ENCODE peak calls at places on chromosomes 6 and 20, in six cellular contexts. M, W, Y, E, A and U are unnamed samples. For H3K4me1, the result is how much of the 10 kb centered on the place peaks cover.

GRCh38 chr6:153092082-153093013 is 38.7 kb downstream of the RGS17 start:
- DNase-seq in M (no peak), E (no peak), A (peak), Y (no peak), W (no peak), U (no peak)

GRCh38 chr6:143337201-143337949 is 113.1 kb downstream of the ADAT2 start:
- DNase-seq in E (no peak), A (peak), W (peak), M (peak), Y (peak), U (no peak)

GRCh38 chr20:59788811-59789210 is 144.6 kb downstream of the SYCP2 start:
- DNase-seq in E (no peak), Y (no peak), M (no peak), A (no peak), W (no peak), U (peak)

GRCh38 chr6:106381871-106382270 is 21.4 kb downstream of the CRYBG1 start:
- DNase-seq in M (peak), E (no peak), W (no peak), A (no peak), Y (peak), U (no peak)

GRCh38 chr20:59820204-59821041 is 113.0 kb downstream of the SYCP2 start:
- DNase-seq in E (no peak), W (no peak), A (no peak), M (no peak), Y (no peak), U (no peak)

GRCh38 chr6:87875781-87876180 is 171.9 kb upstream of the SPACA1 start:
- DNase-seq in Y (no peak), W (peak), M (no peak), E (no peak), A (no peak), U (no peak)

GRCh38 chr6:3825851-3826581 is 23.2 kb upstream of the FAM50B start:
- DNase-seq in M (no peak), A (peak), E (peak), Y (peak), W (peak), U (peak)

GRCh38 chr6:1613631-1614447 is 4.1 kb downstream of the FOXC1 start:
- DNase-seq in W (no peak), E (no peak), M (peak), A (no peak), Y (no peak), U (no peak)

GRCh38 chr6:24932832-24933231 is 2.9 kb downstream of the RIPOR2 start:
- DNase-seq in M (no peak), E (no peak), Y (no peak), W (no peak), A (no peak), U (no peak)

DNA sequence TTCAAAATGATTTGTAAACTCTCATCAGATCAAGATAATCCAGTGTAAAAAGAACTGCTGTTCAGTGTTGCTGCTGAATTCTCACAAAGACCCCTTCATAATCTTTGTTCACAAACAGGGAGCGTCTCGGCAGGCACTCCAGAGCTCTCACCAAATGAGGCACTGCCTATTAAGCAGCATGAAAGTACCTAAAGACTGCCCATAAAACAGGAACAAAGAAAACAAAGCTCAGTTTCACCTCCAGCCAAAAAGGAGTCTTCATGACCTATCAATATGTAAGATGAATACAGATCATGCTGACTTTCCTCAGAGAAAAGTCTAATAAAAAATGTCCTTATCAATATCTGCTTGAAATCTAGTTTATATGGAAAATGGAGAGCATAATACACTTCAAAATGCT is 41.8 kb downstream of the GPR63 start:
- DNase-seq in E (no peak), A (no peak), Y (no peak), W (no peak), M (no peak), U (no peak)
- TF ChIP-seq POLR2AphosphoS5 in E (no peak), A (no peak), Y (no peak), W (no peak), M (no peak), U (no peak)

GRCh38 chr6:32933661-32934085 is 7.2 kb downstream of the HLA-DMB start:
- DNase-seq in Y (peak), A (peak), E (peak), W (peak), M (peak), U (no peak)

GRCh38 chr6:32935551-32936246 is 5.1 kb downstream of the HLA-DMB start:
- DNase-seq in A (no peak), Y (no peak), M (no peak), E (no peak), W (no peak), U (no peak)

GRCh38 chr6:32938494-32938893 is 2.3 kb downstream of the HLA-DMB start:
- DNase-seq in Y (no peak), M (no peak), E (no peak), A (no peak), W (no peak), U (no peak)

GRCh38 chr6:32937230-32937633 is 3.6 kb downstream of the HLA-DMB start:
- DNase-seq in W (no peak), M (no peak), Y (peak), A (no peak), E (no peak), U (no peak)

GRCh38 chr6:32936247-32937152 is 4.3 kb downstream of the HLA-DMB start:
- DNase-seq in A (no peak), M (no peak), W (no peak), Y (no peak), E (no peak), U (no peak)
- H3K4me1 ChIP-seq in A (under half), M (under half), W (under half), Y (under half), E (under half), U (under half)

GRCh38 chr6:31821301-31822037 is 6.1 kb upstream of the HSPA1B start:
- DNase-seq in W (no peak), M (peak), A (no peak), Y (peak), E (peak), U (no peak)
- TF ChIP-seq POLR2AphosphoS5 in W (no peak), M (peak), A (peak), Y (no peak), E (no peak), U (no peak)

DNA sequence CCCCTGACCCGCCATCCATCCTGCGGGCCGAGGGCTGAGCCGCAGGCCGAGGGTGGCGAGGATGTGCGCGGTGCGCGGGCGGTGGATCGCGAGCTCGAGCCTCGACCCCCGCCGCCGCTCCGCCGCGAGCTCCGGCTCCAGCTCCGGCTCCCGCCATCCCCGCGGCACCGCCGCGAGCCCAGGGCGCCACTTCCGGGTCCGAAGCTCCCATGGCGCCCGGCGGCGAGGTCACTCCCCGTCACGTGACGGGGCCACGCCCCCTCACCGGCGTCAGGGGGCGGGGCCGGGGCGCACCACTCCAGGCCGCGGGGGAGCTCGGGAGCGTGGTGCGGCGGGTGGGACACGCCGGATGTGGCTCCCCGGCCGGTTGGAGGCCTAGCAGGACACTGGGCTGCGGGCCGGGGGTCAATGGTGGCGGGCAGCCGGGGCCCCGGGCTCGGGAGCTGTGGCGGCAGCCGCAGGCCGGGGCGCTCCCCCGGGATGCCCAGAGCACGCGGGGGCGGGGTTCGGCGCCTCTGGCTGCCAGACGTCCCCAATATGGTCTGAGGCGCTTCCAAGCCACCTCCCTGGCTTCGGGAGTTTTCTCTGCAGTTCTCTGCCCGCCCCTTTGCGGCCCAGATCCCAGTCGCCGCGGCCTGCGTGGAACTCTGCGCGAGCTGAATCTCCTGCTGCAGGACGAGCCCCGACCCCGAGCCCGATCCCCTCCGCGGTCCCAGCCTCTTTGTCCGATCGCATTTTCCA is at the start of gene MTCH1:
- DNase-seq in W (peak), Y (peak), A (peak), E (peak), M (peak), U (no peak)
- H3K4me1 ChIP-seq in W (under half), Y (under half), A (under half), E (under half), M (under half), U (half or more)

DNA sequence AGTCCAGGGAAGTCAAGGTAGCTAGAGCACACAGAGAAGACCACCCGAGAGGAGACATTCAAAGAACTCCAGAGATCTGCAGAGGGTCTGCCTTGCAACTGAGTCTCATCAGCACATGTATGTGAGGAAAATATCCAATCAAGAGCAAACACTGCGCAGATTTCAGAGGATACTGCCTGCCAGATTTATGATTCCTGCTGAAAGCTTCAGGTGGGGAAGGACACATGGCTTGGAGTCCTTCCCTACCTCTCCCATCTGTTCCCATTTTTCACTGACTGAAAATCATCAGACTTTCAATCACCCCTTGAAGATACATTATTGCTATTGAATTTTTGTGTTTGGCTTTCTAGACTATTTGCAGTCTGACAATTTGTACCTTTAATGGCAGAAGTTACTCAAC is 7.6 kb upstream of the KIAA1586 start:
- DNase-seq in Y (no peak), E (no peak), A (no peak), W (no peak), M (no peak), U (no peak)
- TF ChIP-seq POLR2AphosphoS5 in Y (no peak), E (no peak), A (no peak), W (no peak), M (no peak), U (no peak)

DNA sequence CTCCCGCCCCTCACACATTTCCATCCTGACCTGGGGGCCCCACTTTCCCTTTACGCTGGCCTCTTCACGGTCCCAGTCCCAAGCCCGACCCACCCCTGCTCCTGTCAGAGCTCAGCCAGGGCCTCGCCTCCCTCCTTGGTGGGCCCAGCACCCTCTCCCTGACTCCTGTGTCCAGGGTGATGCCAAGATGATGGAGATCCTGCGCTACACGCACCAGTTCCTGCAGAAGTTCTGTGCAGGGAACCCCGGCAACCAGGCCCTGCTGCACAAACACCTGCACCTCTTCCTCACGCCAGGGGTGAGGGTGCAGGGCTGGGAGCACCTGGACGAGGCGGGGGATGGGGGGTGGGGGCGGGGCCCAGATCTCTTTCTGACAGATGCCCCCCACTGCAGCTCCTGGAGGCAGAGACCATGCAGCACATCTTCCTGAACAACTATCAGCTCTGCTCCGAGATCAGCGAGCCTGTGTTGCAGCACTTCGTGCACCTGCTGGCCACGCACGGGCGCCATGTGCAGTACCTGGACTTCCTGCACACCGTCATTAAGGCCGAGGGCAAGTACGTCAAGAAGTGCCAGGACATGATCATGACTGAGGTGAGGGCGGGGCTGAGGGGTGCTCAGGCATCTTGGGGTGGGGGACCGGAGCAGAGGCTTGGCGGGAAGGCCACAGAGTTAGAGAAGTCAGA is 33.1 kb downstream of the UQCC2 start:
- DNase-seq in Y (no peak), A (no peak), M (no peak), E (no peak), W (no peak), U (no peak)
- H3K4me1 ChIP-seq in Y (under half), A (under half), M (under half), E (under half), W (under half), U (under half)